ENCODE peak calls at places on chromosomes 13 and 19, in ten cellular contexts. T, R, H, P, I, K, C, W, L and E are unnamed samples.
A peak's percentile ranks its signal among the peaks of the same experiment; 100 is the strongest.

GRCh38 chr13:52642131-52642530 is at the start of gene HNRNPA1L2:
- DNase-seq in W (no peak), L (no peak), P (no peak), R (no peak), T (no peak), C (no peak), H (no peak), I (no peak), K (no peak), E (no peak)

GRCh38 chr13:105202384-105202783 is 1333.1 kb downstream of the EFNB2 start:
- DNase-seq in R (no peak), L (no peak), H (no peak), P (no peak), K (no peak), C (no peak), T (peak; percentile 3), W (no peak), I (no peak), E (no peak)

GRCh38 chr13:28532226-28533048 is 37.5 kb upstream of the FLT1 start:
- DNase-seq in T (no peak), C (no peak), P (peak; percentile 64), R (no peak), I (peak; percentile 88), L (no peak), W (no peak), H (no peak), K (no peak), E (peak; percentile 60)

GRCh38 chr19:34847393-34847792 is 74.4 kb upstream of the ZNF599 start:
- DNase-seq in I (no peak), C (no peak), R (no peak), L (no peak), P (no peak), K (no peak), T (no peak), H (peak; percentile 11), W (no peak), E (no peak)

GRCh38 chr13:109366521-109366920 is 419.9 kb downstream of the IRS2 start:
- DNase-seq in P (no peak), H (no peak), K (no peak), T (no peak), R (no peak), L (no peak), W (no peak), I (no peak), C (no peak), E (no peak)

GRCh38 chr13:91247768-91248167 is 99.7 kb upstream of the MIR17HG start:
- DNase-seq in H (no peak), T (peak; percentile 1), I (no peak), R (no peak), L (no peak), P (no peak), W (no peak), K (no peak), C (no peak), E (no peak)

GRCh38 chr19:8371011-8371804 is 7.3 kb downstream of the ANGPTL4 start:
- DNase-seq in I (peak; percentile 77), L (no peak), W (no peak), P (peak; percentile 79), K (no peak), C (no peak), T (no peak), R (no peak), H (peak; percentile 55), E (no peak)

GRCh38 chr13:42490676-42491075 is 83.3 kb upstream of the TNFSF11 start:
- DNase-seq in T (no peak), P (no peak), C (no peak), H (no peak), K (no peak), L (no peak), W (no peak), I (no peak), R (no peak), E (no peak)

GRCh38 chr13:99285432-99286182 is 21.6 kb downstream of the GPR183 start:
- DNase-seq in K (no peak), I (no peak), P (no peak), R (no peak), T (no peak), H (no peak), C (peak; percentile 42), W (no peak), L (no peak), E (no peak)

GRCh38 chr13:99640260-99640659 is 139.0 kb downstream of the TM9SF2 start:
- DNase-seq in R (no peak), L (no peak), I (no peak), W (no peak), H (no peak), K (no peak), C (no peak), P (no peak), T (no peak), E (no peak)

GRCh38 chr13:34294483-34295129 is 476.7 kb downstream of the RFC3 start:
- DNase-seq in C (no peak), K (no peak), L (no peak), T (peak; percentile 9), W (no peak), P (no peak), R (no peak), I (no peak), H (no peak), E (no peak)

GRCh38 chr19:40421468-40421778 is 4.4 kb downstream of the SERTAD1 start:
- DNase-seq in K (no peak), C (no peak), W (no peak), I (no peak), H (no peak), P (no peak), L (no peak), T (no peak), R (no peak), E (no peak)

GRCh38 chr19:40420766-40421467 is 4.9 kb downstream of the SERTAD1 start:
- DNase-seq in C (peak; percentile 79), T (peak; percentile 97), W (peak; percentile 98), R (peak; percentile 97), P (peak; percentile 82), K (peak; percentile 96), I (peak; percentile 97), H (peak; percentile 95), L (peak; percentile 89), E (peak; percentile 97)

GRCh38 chr19:40423938-40424337 is 1.9 kb downstream of the SERTAD1 start:
- DNase-seq in W (no peak), R (no peak), C (no peak), I (no peak), T (no peak), L (no peak), H (no peak), K (no peak), P (no peak), E (no peak)

GRCh38 chr19:40423227-40423566 is 2.6 kb downstream of the SERTAD1 start:
- DNase-seq in I (no peak), C (no peak), H (no peak), L (no peak), K (no peak), R (no peak), P (no peak), T (no peak), W (no peak), E (no peak)

DNA sequence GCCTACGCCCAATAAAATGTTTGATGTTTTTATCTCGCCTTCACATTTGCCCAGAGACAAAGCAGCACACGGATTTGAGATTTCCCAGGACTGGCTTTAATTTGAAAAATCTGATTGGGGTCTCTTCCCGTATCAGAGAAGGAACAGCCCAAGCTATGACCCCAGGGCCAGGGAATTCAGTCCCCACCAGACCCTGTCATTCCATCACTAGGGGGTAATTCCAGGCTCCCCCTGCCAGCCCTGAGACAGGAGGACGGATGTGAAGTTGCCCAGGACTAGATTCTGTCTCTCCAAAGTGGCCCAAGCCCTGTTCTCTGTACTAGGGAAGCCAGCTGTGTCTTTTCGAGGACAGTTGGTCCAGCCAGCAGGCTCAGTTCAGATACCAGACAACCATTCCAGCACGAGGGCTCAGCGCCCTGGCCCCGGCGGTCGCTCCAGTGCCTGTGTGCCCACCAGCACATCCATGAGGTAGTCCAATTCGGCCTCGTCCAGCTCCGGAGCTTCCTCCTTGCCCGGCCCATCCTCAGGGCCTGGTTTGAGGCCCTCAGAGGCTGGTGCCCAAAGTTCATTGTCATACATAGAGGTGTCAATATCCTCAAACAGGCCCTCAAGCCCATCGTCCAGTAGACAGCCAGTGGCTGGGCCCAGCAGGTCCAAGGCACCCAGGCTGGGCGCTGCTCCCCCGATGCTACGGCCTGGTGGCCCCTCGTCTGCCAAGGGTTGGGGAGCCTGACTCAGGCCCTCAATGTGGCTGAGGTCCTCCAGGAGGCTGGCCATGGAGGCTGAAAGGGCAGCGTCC is 3.2 kb downstream of the SERTAD1 start:
- DNase-seq in W (no peak), C (no peak), T (no peak), R (no peak), I (peak; percentile 84), L (no peak), H (no peak), K (no peak), P (no peak), E (no peak)
- TF ChIP-seq POLR2A in W (no peak), C (no peak), T (no peak), R (no peak), I (no peak), L (no peak), H (no peak), K (no peak), P (no peak), E (no peak)

DNA sequence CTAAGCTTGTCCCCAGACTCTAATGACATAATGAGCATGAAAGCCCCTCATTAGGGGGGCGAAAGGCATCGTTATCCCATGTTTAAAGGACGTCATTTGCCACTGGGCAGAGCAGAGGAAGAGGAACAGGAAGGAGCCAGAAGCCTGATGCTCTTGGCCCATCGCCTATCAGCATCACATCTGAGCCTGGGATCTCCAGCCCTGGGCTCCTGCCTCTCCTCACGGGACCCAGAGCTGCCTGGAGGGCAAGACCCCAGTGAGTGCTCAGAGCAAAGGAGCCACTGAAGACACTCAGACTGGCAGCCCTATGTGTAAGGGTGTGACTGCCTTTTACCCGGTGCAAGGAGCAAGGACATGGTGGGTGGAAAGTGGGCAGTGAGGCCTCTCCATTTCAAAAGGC is 115.0 kb upstream of the ZNF507 start:
- DNase-seq in T (no peak), I (no peak), W (no peak), L (no peak), H (no peak), P (no peak), R (no peak), C (no peak), K (no peak), E (peak; percentile 88)
- TF ChIP-seq EP300 in T (no peak), I (no peak), W (no peak), L (no peak), H (no peak), P (no peak), R (no peak), C (no peak), K (no peak), E (no peak)

GRCh38 chr19:1123381-1123780 is 19.6 kb downstream of the GPX4 start:
- DNase-seq in T (no peak), C (no peak), R (no peak), H (no peak), L (no peak), I (peak; percentile 60), W (peak; percentile 67), P (no peak), K (no peak), E (no peak)
- TF ChIP-seq POLR2A in T (no peak), C (no peak), R (no peak), H (no peak), L (no peak), I (no peak), W (no peak), P (no peak), K (no peak), E (no peak)

DNA sequence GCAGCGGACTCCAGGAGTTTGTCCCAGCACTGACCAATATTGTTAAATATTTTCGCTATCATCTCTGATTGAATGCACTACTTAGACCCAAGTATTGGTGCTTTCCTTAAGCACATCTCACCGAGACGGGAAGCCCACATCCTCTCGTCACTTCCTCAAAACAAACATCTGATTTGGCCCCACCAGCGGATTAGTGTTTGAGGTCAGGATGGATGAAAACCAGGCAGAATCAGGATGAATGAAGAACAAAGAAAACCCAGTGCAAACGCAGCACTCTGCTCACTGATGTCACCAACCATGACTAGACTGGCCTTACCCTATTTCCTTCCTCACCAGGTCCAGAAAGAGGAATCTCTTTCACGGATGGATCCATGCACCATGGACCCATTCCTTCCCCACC is 6.0 kb downstream of the PLAUR start:
- DNase-seq in W (no peak), P (no peak), I (no peak), C (no peak), L (no peak), K (no peak), H (no peak), T (no peak), R (no peak), E (no peak)
- TF ChIP-seq EP300 in W (no peak), P (no peak), I (no peak), C (no peak), L (no peak), K (no peak), H (no peak), T (no peak), R (no peak), E (no peak)